ENCODE peak calls at places on chromosomes 16 and 17, in four cellular contexts. One of them, this sample, is unnamed.

GRCh38 chr16:85935957-85936760 is 37.2 kb downstream of the IRF8 start:
- DNase-seq in K562: no peak
- DNase-seq in thyroid gland: no peak
- DNase-seq in aorta: no peak
- DNase-seq in this sample: peak; percentile 57

GRCh38 chr16:74713876-74714275 is 13.2 kb upstream of the MLKL start:
- DNase-seq in K562: no peak
- DNase-seq in thyroid gland: no peak
- DNase-seq in aorta: peak; percentile 66
- DNase-seq in this sample: no peak

GRCh38 chr17:78396436-78397335 is 18.2 kb downstream of the PGS1 start:
- DNase-seq in K562: no peak
- DNase-seq in thyroid gland: no peak
- DNase-seq in aorta: peak; percentile 87
- DNase-seq in this sample: no peak

GRCh38 chr17:55588858-55589257 is 77.6 kb upstream of the SMIM36 start:
- DNase-seq in K562: no peak
- DNase-seq in thyroid gland: no peak
- DNase-seq in aorta: no peak
- DNase-seq in this sample: no peak

GRCh38 chr16:86364653-86365380 is 145.5 kb upstream of the FOXF1 start:
- DNase-seq in K562: no peak
- DNase-seq in thyroid gland: no peak
- DNase-seq in aorta: no peak
- DNase-seq in this sample: no peak

GRCh38 chr17:50689251-50689650 is 18.5 kb downstream of the ANKRD40 start:
- DNase-seq in K562: no peak
- DNase-seq in thyroid gland: peak; percentile 42
- DNase-seq in aorta: no peak
- DNase-seq in this sample: peak; percentile 74

GRCh38 chr16:59913666-59914065 is 1179.5 kb upstream of the GOT2 start:
- DNase-seq in K562: no peak
- DNase-seq in thyroid gland: no peak
- DNase-seq in aorta: no peak
- DNase-seq in this sample: no peak

GRCh38 chr17:7021993-7022778 is 664 bp upstream of the BCL6B start:
- DNase-seq in K562: peak; percentile 86
- DNase-seq in thyroid gland: peak; percentile 76
- DNase-seq in aorta: peak; percentile 94
- DNase-seq in this sample: peak; percentile 72

GRCh38 chr17:6427284-6427781 is 7.6 kb downstream of the AIPL1 start:
- DNase-seq in K562: no peak
- DNase-seq in thyroid gland: no peak
- DNase-seq in aorta: peak; percentile 51
- DNase-seq in this sample: peak; percentile 16

GRCh38 chr17:79617304-79617703 is 6.5 kb upstream of the RBFOX3 start:
- DNase-seq in K562: no peak
- DNase-seq in thyroid gland: no peak
- DNase-seq in aorta: peak; percentile 56
- DNase-seq in this sample: no peak

GRCh38 chr17:9115446-9116265 is 94.3 kb downstream of the NTN1 start:
- DNase-seq in K562: peak; percentile 14
- DNase-seq in thyroid gland: no peak
- DNase-seq in aorta: peak; percentile 95
- DNase-seq in this sample: no peak

GRCh38 chr17:8056232-8056975 is 17.5 kb downstream of the ALOX15B start:
- DNase-seq in K562: no peak
- DNase-seq in thyroid gland: peak; percentile 34
- DNase-seq in aorta: peak; percentile 62
- DNase-seq in this sample: peak; percentile 72

GRCh38 chr17:70772761-70773160 is 603.4 kb downstream of the KCNJ2 start:
- DNase-seq in K562: no peak
- DNase-seq in thyroid gland: no peak
- DNase-seq in aorta: no peak
- DNase-seq in this sample: no peak

DNA sequence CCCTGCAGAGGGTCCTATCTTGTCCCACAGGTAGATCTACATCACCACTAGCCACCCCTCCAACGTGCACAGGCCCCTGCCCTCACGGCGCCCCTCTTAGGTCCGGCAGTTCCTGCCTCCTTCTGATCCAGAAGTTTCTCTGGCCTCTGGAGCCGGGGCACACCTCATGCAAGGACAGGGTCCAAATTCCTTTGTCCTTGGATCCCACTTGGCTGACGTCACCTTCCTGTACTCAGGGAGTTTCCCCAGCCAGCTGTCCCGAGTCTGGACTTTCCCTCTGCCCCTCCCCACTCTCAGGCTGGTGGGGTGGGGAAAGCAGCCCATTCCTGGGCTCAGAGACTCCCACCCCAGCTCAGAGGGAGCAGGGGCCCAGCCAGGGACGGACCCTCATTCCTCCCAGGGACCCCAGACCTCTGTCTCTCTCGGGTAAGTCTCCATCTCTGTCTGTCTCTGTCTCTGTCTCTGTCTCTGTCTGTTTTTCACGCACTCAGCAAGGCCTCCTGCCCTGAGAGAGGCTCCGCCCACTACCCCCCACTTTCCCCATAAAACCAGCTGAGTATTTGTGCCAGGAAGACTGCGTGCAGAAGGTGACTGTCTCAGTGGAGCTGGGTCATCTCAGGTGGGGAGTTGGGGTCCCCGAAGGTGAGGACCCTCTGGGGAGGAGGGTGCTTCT is at the start of gene IL32:
- DNase-seq in K562: no peak
- DNase-seq in thyroid gland: peak; percentile 48
- DNase-seq in aorta: no peak
- DNase-seq in this sample: peak; percentile 98
- H3K27ac ChIP-seq in K562: no peak within 1 kb of the TSS
- H3K27ac ChIP-seq in thyroid gland: peak within 1 kb of the TSS; percentile 71
- H3K27ac ChIP-seq in aorta: no peak within 1 kb of the TSS
- H3K27ac ChIP-seq in this sample: peak within 1 kb of the TSS; percentile 86

DNA sequence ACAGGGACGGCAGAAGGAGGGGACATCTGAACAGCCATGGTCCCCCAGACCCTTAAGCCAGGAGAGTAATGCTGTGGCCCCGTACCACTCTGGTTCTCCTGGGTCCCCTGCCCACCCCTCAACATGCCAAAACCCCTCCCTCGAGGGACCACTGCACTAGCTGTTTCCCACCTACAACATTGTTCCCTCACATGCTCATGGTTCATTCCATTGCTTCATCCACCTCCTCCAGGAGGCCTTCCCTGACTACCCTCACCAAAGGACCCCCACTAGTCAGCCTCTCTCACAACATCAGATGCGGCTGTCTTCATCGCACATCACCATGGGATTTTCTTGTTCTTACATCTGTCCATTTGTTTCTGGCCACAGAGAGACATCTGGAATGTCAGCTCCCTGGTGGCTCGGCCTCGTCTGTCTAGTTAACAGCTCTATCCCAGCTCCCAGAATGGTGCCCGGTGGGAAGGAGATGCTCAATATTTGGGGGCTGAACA is 1.7 kb downstream of the DOK4 start:
- DNase-seq in K562: no peak
- DNase-seq in thyroid gland: no peak
- DNase-seq in aorta: no peak
- DNase-seq in this sample: no peak
- H3K27ac ChIP-seq in K562: no peak overlapping the region
- H3K27ac ChIP-seq in thyroid gland: no peak overlapping the region
- H3K27ac ChIP-seq in aorta: no peak overlapping the region
- H3K27ac ChIP-seq in this sample: peak overlapping the region; percentile 86

DNA sequence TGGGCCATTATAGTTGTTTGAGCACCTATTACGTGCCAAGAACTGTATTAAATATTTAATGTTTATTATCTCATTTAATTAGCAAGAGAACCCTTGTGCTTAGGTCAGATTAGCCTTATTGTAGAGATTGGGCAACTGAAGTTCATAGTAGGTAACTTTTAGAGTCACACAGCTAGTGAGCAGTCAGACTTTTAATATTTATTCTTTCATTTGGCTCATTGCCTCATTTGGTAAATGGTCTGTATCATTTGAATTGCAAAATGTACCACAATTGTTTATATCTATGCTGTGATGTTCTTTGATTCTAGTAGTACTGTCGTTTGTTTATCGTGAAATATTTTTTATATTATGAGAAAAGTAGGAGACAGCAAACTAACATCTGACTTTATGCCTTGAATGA is 7.6 kb downstream of the CLTC start:
- DNase-seq in K562: no peak
- DNase-seq in thyroid gland: no peak
- DNase-seq in aorta: no peak
- DNase-seq in this sample: no peak
- H3K27ac ChIP-seq in K562: no peak overlapping the region
- H3K27ac ChIP-seq in thyroid gland: no peak overlapping the region
- H3K27ac ChIP-seq in aorta: no peak overlapping the region
- H3K27ac ChIP-seq in this sample: no peak overlapping the region

DNA sequence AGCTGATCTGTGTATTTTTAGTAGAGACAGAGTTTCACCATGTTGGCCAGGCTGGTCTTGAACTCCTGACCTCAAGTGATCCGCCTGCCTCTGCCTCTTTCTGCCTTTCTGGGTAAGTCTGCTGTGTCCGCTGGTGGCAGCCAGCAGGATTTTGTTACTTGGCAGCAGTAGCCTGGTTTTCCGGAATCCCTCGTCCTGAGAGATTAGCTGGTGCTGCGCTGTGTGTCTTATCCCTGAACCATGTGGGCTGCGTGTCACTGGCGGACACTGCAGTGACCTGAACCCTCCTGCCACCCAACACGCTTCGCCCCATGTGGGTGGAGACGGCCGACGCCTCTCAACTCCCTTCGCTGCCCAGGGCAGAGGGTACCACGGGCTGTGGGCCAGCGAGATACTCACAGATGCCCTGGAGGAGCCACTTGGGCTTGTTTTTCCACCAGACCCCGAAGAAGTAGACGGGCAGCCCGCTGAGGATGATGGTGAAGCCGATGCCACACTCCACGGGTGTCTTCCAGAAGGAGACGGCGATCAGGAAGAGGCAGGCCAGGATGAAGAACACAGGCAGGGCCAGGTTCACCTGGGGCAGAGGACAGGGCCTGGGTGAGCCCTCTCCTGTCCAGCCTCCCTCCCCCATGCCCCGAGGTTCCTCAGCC is 35.2 kb downstream of the SLC7A5 start:
- DNase-seq in K562: no peak
- DNase-seq in thyroid gland: no peak
- DNase-seq in aorta: no peak
- DNase-seq in this sample: no peak
- H3K27ac ChIP-seq in K562: no peak overlapping the region
- H3K27ac ChIP-seq in thyroid gland: no peak overlapping the region
- H3K27ac ChIP-seq in aorta: no peak overlapping the region
- H3K27ac ChIP-seq in this sample: no peak overlapping the region

DNA sequence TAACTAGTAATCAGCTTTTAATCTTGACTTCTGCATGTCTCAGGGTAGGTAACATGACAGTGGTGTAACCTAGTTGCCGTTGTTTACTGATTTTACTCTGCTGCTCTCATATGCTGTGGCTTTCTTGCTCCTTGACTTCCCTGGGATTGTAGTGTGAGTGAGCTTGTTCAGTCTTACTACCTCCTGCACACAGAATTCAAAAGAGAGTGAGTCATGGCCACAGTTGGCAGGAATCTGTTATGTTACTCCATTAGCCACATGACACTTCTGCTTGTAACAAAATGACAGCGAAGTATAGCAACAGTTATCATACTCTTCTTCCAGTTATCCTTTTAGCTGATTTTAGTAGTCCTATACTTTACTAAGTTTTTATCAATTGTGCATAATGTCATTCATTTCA is 18.8 kb downstream of the TNRC6A start:
- DNase-seq in K562: peak; percentile 41
- DNase-seq in thyroid gland: peak; percentile 35
- DNase-seq in aorta: no peak
- DNase-seq in this sample: peak; percentile 15
- H3K27ac ChIP-seq in K562: peak overlapping the region; percentile 49
- H3K27ac ChIP-seq in thyroid gland: peak overlapping the region; percentile 7
- H3K27ac ChIP-seq in aorta: peak overlapping the region; percentile 12
- H3K27ac ChIP-seq in this sample: no peak overlapping the region

GRCh38 chr17:76676629-76677028 is 33.1 kb upstream of the ST6GALNAC1 start:
- DNase-seq in K562: no peak
- DNase-seq in thyroid gland: no peak
- DNase-seq in aorta: no peak
- DNase-seq in this sample: no peak

GRCh38 chr17:76675648-76676047 is 32.1 kb upstream of the ST6GALNAC1 start:
- DNase-seq in K562: no peak
- DNase-seq in thyroid gland: peak; percentile 60
- DNase-seq in aorta: no peak
- DNase-seq in this sample: no peak

GRCh38 chr17:76673729-76674128 is 30.2 kb upstream of the ST6GALNAC1 start:
- DNase-seq in K562: no peak
- DNase-seq in thyroid gland: no peak
- DNase-seq in aorta: no peak
- DNase-seq in this sample: no peak

GRCh38 chr17:76672892-76673291 is 29.3 kb upstream of the ST6GALNAC1 start:
- DNase-seq in K562: no peak
- DNase-seq in thyroid gland: no peak
- DNase-seq in aorta: no peak
- DNase-seq in this sample: no peak

GRCh38 chr17:76674600-76674999 is 31.0 kb upstream of the ST6GALNAC1 start:
- DNase-seq in K562: peak; percentile 56
- DNase-seq in thyroid gland: no peak
- DNase-seq in aorta: no peak
- DNase-seq in this sample: no peak
- H3K27ac ChIP-seq in K562: no peak overlapping the region
- H3K27ac ChIP-seq in thyroid gland: peak overlapping the region; percentile 39
- H3K27ac ChIP-seq in aorta: no peak overlapping the region
- H3K27ac ChIP-seq in this sample: no peak overlapping the region

DNA sequence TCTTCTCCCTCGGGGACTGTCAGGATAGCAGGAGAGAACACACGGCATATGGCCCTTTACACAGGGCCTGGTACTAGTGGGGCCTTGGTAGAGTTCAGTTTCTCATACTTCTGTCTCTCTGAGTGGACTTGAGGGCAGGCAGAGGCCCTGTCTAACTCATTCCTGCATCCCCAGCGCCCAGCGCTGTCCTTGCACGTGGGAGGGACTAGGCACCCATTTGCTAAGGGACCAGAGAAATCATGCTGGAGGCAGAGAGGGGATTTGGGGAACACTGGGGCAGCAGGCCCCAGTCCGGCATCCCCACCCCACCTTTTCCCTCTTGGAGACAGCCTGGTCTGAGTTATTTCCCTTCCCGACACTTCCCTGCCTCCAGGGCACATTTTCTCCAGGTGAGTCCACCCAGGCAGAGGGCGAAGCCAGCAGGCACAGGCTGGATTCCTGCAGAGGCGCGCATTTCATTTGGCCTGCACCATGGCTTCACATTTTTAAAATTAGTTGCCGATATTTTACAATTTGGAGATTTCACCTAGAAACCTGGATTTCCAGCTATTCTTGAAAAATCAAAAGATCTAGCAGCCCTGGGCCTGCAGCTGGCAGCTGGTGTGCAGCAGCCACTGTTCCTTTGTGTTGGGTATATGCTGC is 9.7 kb upstream of the NKD1 start:
- DNase-seq in K562: no peak
- DNase-seq in thyroid gland: no peak
- DNase-seq in aorta: no peak
- DNase-seq in this sample: no peak
- H3K27ac ChIP-seq in K562: no peak overlapping the region
- H3K27ac ChIP-seq in thyroid gland: no peak overlapping the region
- H3K27ac ChIP-seq in aorta: no peak overlapping the region
- H3K27ac ChIP-seq in this sample: no peak overlapping the region

This sample was measured in small intestine.